ENCODE peak calls at places on chromosomes 1 and 21, in nine cellular contexts. W, J, G, U, Q, A, B, M and C are unnamed samples.

GRCh38 chr1:55894521-55894920 is 679.4 kb upstream of the USP24 start:
- DNase-seq in U (peak), M (no peak), B (no peak), Q (no peak), A (no peak), J (no peak), W (no peak), G (no peak), C (no peak)

GRCh38 chr21:45408811-45409261 is 3.9 kb downstream of the COL18A1 start:
- DNase-seq in W (peak), G (no peak), Q (no peak), M (peak), B (no peak), J (peak), A (no peak), U (no peak), C (no peak)

GRCh38 chr1:114081145-114082046 is 72.3 kb downstream of the SYT6 start:
- DNase-seq in G (no peak), Q (no peak), B (no peak), U (no peak), W (peak), J (no peak), A (no peak), M (no peak), C (no peak)

GRCh38 chr21:33541756-33542639 is at the start of gene GART:
- DNase-seq in U (peak), B (no peak), M (peak), J (peak), A (peak), Q (peak), W (peak), G (peak), C (peak)

GRCh38 chr1:154170547-154171221 is 15.8 kb upstream of the NUP210L start:
- DNase-seq in Q (no peak), J (no peak), W (no peak), U (no peak), B (no peak), M (no peak), A (peak), G (no peak), C (no peak)

GRCh38 chr1:204672482-204673216 is 12.9 kb downstream of the LRRN2 start:
- DNase-seq in A (no peak), G (no peak), W (no peak), B (no peak), J (no peak), U (no peak), Q (no peak), M (no peak), C (no peak)

GRCh38 chr1:170664828-170665617 is 1.1 kb downstream of the PRRX1 start:
- DNase-seq in A (no peak), Q (no peak), M (peak), U (peak), W (peak), G (peak), J (peak), B (no peak), C (no peak)

GRCh38 chr21:41610042-41610839 is 102.3 kb upstream of the TMPRSS2 start:
- DNase-seq in Q (no peak), B (no peak), W (peak), J (peak), M (no peak), A (peak), U (peak), G (peak), C (no peak)

GRCh38 chr21:33403128-33403785 is at the start of gene IFNGR2:
- DNase-seq in Q (no peak), B (no peak), M (peak), W (peak), U (peak), G (peak), J (peak), A (no peak), C (no peak)

GRCh38 chr1:79797487-79797886 is 791.0 kb upstream of the ADGRL4 start:
- DNase-seq in G (no peak), Q (no peak), M (no peak), J (no peak), W (no peak), B (no peak), A (no peak), U (no peak), C (no peak)

GRCh38 chr1:230103341-230104173 is 36.5 kb downstream of the GALNT2 start:
- DNase-seq in G (no peak), W (no peak), M (no peak), U (peak), A (no peak), B (no peak), Q (no peak), J (no peak), C (no peak)

GRCh38 chr1:230102472-230102871 is 35.4 kb downstream of the GALNT2 start:
- DNase-seq in U (no peak), M (no peak), A (no peak), J (no peak), W (no peak), G (no peak), Q (no peak), B (no peak), C (no peak)

GRCh38 chr1:230105754-230106625 is 39.0 kb downstream of the GALNT2 start:
- DNase-seq in Q (no peak), M (no peak), B (no peak), A (peak), W (no peak), U (peak), G (no peak), J (no peak), C (no peak)

GRCh38 chr1:230105245-230105753 is 38.3 kb downstream of the GALNT2 start:
- DNase-seq in W (no peak), M (no peak), A (no peak), U (no peak), B (no peak), Q (no peak), J (no peak), G (no peak), C (no peak)

GRCh38 chr1:230104395-230105244 is 37.6 kb downstream of the GALNT2 start:
- DNase-seq in G (no peak), U (peak), A (peak), J (peak), W (peak), M (no peak), Q (peak), B (peak), C (peak)
- TF ChIP-seq CTCF in G (no peak), U (no peak), A (peak), J (peak), W (no peak), M (peak), Q (no peak), B (no peak), C (no peak)

GRCh38 chr1:221741364-221741970 is 422 bp downstream of the DUSP10 start:
- DNase-seq in U (peak), B (no peak), W (no peak), G (peak), A (peak), J (no peak), Q (no peak), M (no peak), C (no peak)

GRCh38 chr1:221741971-221742554 is at the start of gene DUSP10:
- DNase-seq in B (peak), W (peak), A (peak), G (peak), U (peak), Q (peak), J (peak), M (peak), C (peak)

GRCh38 chr1:221740941-221741363 is 937 bp downstream of the DUSP10 start:
- DNase-seq in Q (peak), B (no peak), W (no peak), J (no peak), A (peak), U (no peak), G (peak), M (peak), C (no peak)

GRCh38 chr1:221743416-221744208 is 1.7 kb upstream of the DUSP10 start:
- DNase-seq in J (no peak), M (no peak), A (no peak), Q (no peak), U (no peak), W (no peak), B (no peak), G (peak), C (no peak)

DNA sequence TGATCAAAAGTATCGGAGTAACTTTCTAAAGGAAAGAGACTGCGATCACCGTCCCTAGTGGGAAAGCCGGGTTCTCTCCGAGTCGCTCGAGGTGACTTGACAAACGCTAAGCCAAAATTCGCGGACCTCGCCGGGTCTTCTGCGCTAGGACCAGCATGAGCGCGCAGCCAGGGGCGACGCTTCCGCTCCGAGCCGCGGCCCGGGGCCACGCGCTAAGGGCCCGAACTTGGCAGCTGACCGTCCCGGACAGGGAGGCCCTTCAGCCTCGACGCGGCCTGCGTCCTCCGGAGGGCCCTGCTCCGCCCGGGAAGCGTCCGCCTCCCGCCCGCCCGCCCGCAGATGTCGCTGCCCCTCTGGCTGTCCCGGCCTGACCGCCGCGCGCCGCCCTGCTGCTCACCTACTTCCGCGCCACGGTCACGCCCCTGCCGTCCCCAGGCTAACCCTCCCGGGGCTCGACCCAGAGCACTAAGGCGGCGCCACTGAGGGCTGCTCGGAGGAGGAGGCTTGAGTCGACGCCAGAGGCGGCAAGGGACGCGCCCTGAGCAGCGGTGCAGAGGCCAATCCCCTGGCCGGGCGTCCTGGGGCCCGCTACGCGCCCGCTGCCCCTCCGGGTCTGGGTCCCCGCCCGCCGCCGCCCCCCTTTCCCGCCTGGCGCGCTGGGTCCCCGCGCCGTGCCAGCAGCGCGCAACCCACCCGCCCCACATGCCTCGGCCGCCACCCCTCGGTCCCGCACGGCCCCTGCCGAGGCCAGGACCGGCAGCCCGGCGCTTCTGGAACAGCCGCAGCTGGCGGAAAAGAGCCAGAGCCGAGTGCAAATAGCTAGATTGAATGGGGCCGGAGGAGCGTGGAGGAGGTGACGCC is 896 bp upstream of the DUSP10 start:
- DNase-seq in U (peak), Q (peak), M (peak), G (peak), B (no peak), J (peak), A (peak), W (peak), C (peak)
- TF ChIP-seq CTCF in U (no peak), Q (no peak), M (peak), G (no peak), B (no peak), J (peak), A (peak), W (peak), C (peak)

DNA sequence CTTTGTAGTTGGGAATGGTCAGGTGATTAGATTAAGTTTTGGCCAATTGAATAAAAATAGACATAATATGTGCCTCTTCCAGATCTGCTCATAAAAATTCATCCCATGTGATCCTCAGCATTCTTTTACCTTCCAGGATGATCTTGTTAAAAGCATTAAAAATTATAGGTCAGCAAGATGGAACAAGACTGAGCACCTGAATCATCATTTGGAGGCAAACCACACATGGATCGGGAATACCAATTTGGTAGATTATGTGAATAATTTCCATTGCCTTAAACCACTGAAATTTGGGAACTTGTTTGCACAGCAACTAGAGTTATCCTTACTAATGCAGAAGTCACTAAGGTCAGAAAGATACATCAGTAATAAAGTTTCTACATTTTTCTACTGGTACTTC is 681.4 kb upstream of the ADGRL2 start:
- DNase-seq in G (no peak), M (no peak), B (no peak), Q (no peak), A (peak), W (no peak), U (no peak), J (no peak), C (no peak)
- TF ChIP-seq CTCF in G (no peak), M (no peak), B (no peak), Q (no peak), A (no peak), W (no peak), U (no peak), J (no peak), C (no peak)

DNA sequence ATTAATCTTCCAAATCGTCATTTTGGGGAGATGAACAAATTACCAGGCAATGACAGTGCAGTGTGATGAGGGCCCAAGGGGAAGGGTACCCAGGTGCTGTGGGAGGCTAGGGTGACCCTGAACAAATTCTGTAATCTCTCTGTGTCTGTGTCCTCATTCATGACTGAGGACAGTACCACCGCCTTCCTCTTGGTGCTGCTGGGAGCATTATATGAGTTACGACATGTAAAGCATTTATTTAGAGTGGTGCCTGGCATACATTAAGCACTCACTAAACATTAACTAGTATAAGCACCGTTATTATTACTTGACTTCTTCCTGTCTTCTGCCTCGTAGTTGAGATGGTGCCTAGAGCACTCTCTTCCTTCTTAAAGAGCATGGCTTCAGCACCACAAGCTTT is 468.2 kb upstream of the VAMP3 start:
- DNase-seq in Q (no peak), G (no peak), W (no peak), A (peak), M (no peak), U (no peak), B (no peak), J (no peak), C (no peak)
- TF ChIP-seq CTCF in Q (no peak), G (no peak), W (no peak), A (no peak), M (no peak), U (peak), B (peak), J (no peak), C (no peak)

GRCh38 chr1:18575620-18576019 is 55.0 kb upstream of the PAX7 start:
- DNase-seq in A (peak), Q (peak), G (peak), B (no peak), U (no peak), M (no peak), J (peak), W (peak), C (no peak)
- TF ChIP-seq CTCF in A (peak), Q (peak), G (peak), B (peak), U (peak), M (peak), J (peak), W (peak), C (peak)

GRCh38 chr1:94070746-94071318 is 50.1 kb downstream of the ABCA4 start:
- DNase-seq in W (no peak), Q (no peak), A (no peak), U (no peak), M (no peak), B (no peak), J (no peak), G (no peak), C (no peak)

GRCh38 chr1:94068096-94068830 is 52.7 kb downstream of the ABCA4 start:
- DNase-seq in B (no peak), M (no peak), Q (no peak), J (no peak), G (no peak), U (peak), A (peak), W (no peak), C (no peak)

GRCh38 chr1:94071391-94071790 is 49.6 kb downstream of the ABCA4 start:
- DNase-seq in B (no peak), J (no peak), G (no peak), M (no peak), Q (no peak), W (no peak), A (no peak), U (no peak), C (no peak)

GRCh38 chr1:94068831-94069648 is 51.9 kb downstream of the ABCA4 start:
- DNase-seq in B (peak), W (peak), J (peak), G (peak), Q (peak), U (peak), M (no peak), A (peak), C (no peak)

DNA sequence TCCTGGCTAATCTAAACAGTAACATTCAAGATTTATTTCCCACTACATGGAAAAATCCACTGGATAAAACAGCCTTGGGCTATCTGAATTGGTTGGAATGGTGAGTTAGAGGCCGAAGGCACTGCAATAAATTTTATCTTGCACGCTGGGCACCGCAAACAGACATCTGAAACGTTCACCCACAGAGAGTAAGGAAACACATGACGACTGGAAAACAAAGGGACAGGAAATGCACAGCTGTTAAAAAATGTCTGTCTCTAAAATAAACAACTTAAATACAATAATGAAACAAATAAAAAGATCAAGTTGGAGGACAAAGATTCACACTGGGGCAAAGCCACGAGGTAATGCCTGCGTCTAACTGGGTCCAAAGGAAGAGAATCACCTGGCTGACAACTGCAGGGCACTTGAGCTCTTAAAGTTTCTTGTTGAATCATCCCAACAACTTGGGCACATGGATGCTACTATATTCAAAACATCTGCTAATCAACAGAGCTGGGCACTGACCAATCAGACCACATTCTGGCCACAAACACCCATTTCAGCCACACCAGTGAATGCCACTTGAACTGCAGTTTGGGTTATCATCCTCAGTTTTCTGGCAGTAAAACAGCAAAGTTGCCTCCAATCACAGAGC is 51.2 kb downstream of the ABCA4 start:
- DNase-seq in G (no peak), W (no peak), M (no peak), B (no peak), U (peak), Q (peak), J (no peak), A (no peak), C (no peak)
- TF ChIP-seq CTCF in G (no peak), W (no peak), M (no peak), B (no peak), U (no peak), Q (no peak), J (no peak), A (no peak), C (no peak)

DNA sequence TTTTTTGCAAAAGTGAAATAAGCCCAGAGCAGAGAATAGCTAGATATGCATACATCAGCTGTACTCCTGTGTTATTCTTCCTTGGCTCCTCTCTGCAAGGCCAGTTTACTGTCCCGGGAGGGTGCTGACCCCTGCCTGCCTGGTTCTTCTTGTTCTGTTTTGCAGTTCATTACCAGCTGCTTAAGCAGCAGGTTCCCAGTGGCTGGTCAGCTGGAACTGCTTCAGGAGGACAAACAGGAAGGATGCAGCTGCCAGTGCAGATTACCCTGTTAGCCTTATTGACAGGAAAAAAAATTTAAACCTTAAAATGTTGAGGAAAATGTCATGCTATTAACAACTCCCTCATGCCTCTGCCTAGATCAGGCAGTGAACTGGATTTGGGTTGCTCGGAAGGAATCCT is 16.0 kb upstream of the LRIG2 start:
- DNase-seq in G (peak), W (no peak), U (no peak), B (no peak), A (no peak), M (no peak), J (no peak), Q (peak), C (no peak)
- TF ChIP-seq CTCF in G (no peak), W (no peak), U (no peak), B (no peak), A (no peak), M (no peak), J (no peak), Q (no peak), C (no peak)

GRCh38 chr1:30908886-30909777 is 574 bp upstream of the SDC3 start:
- DNase-seq in M (peak), B (no peak), A (no peak), Q (no peak), W (peak), U (no peak), J (peak), G (no peak), C (no peak)
- TF ChIP-seq CTCF in M (no peak), B (no peak), A (no peak), Q (no peak), W (no peak), U (no peak), J (no peak), G (no peak), C (no peak)

DNA sequence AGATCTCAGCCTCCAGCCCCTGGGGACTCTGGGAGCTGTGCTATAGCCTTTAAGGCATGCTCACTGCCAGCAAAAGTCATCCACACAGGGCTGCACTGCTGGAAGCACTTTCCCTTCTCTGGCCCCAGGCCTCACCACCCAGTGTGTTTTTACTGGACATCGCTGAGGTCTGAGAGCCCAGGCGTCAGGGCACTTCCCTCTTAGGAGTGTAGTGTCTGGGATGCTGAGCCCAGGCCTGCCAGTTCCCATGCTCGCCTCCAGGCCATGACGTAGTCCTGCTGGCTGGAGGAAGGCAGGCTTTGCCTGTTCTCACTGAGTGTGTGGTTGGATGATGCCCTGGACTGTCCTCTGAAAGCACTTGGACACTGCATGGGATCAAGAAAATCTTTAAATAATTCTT is 101.2 kb downstream of the GDAP2 start:
- DNase-seq in U (peak), A (no peak), J (peak), W (peak), Q (no peak), B (no peak), M (peak), G (no peak), C (no peak)
- TF ChIP-seq CTCF in U (no peak), A (no peak), J (peak), W (no peak), Q (no peak), B (peak), M (no peak), G (no peak), C (no peak)